ENCODE peak calls at places on chromosomes 11 and 22, in ten cellular contexts. One of them, this sample, is unnamed.

GRCh38 chr11:82634091-82634490 is 99.6 kb downstream of the FAM181B start:
- DNase-seq in lower lobe of right lung: no peak
- DNase-seq in psoas muscle: no peak
- DNase-seq in Caco-2: no peak
- DNase-seq in A549: no peak
- DNase-seq in IMR-90: no peak
- DNase-seq in spleen: no peak
- DNase-seq in fibroblast of lung: no peak
- DNase-seq in kidney: no peak
- DNase-seq in esophagus squamous epithelium: no peak
- DNase-seq in this sample: no peak

GRCh38 chr11:86138958-86139357 is 70.1 kb upstream of the PICALM start:
- DNase-seq in lower lobe of right lung: no peak
- DNase-seq in psoas muscle: no peak
- DNase-seq in Caco-2: no peak
- DNase-seq in A549: no peak
- DNase-seq in IMR-90: no peak
- DNase-seq in spleen: no peak
- DNase-seq in fibroblast of lung: no peak
- DNase-seq in kidney: no peak
- DNase-seq in esophagus squamous epithelium: no peak
- DNase-seq in this sample: no peak

GRCh38 chr11:98561216-98561615 is 459.5 kb upstream of the CNTN5 start:
- DNase-seq in lower lobe of right lung: no peak
- DNase-seq in psoas muscle: no peak
- DNase-seq in Caco-2: no peak
- DNase-seq in A549: no peak
- DNase-seq in IMR-90: no peak
- DNase-seq in spleen: no peak
- DNase-seq in fibroblast of lung: no peak
- DNase-seq in kidney: no peak
- DNase-seq in esophagus squamous epithelium: no peak
- DNase-seq in this sample: no peak

GRCh38 chr22:36245805-36246356 is 6.6 kb upstream of the APOL2 start:
- DNase-seq in lower lobe of right lung: no peak
- DNase-seq in psoas muscle: no peak
- DNase-seq in Caco-2: no peak
- DNase-seq in A549: no peak
- DNase-seq in IMR-90: no peak
- DNase-seq in spleen: no peak
- DNase-seq in fibroblast of lung: no peak
- DNase-seq in kidney: no peak
- DNase-seq in esophagus squamous epithelium: no peak
- DNase-seq in this sample: no peak

GRCh38 chr11:72814831-72815618 is 814 bp downstream of the ATG16L2 start:
- DNase-seq in lower lobe of right lung: no peak
- DNase-seq in psoas muscle: no peak
- DNase-seq in Caco-2: peak; percentile 45
- DNase-seq in A549: peak; percentile 93
- DNase-seq in IMR-90: peak; percentile 54
- DNase-seq in spleen: peak; percentile 92
- DNase-seq in fibroblast of lung: peak; percentile 56
- DNase-seq in kidney: no peak
- DNase-seq in esophagus squamous epithelium: no peak
- DNase-seq in this sample: peak; percentile 78

GRCh38 chr22:25419247-25420113 is 145.0 kb upstream of the GRK3 start:
- DNase-seq in lower lobe of right lung: peak; percentile 72
- DNase-seq in psoas muscle: no peak
- DNase-seq in Caco-2: no peak
- DNase-seq in A549: no peak
- DNase-seq in IMR-90: peak; percentile 47
- DNase-seq in spleen: no peak
- DNase-seq in fibroblast of lung: peak; percentile 58
- DNase-seq in kidney: peak; percentile 54
- DNase-seq in esophagus squamous epithelium: no peak
- DNase-seq in this sample: no peak

GRCh38 chr22:44561139-44561840 is 63.3 kb upstream of the RTL6 start:
- DNase-seq in lower lobe of right lung: peak; percentile 13
- DNase-seq in psoas muscle: no peak
- DNase-seq in Caco-2: no peak
- DNase-seq in A549: no peak
- DNase-seq in IMR-90: no peak
- DNase-seq in spleen: no peak
- DNase-seq in fibroblast of lung: no peak
- DNase-seq in kidney: no peak
- DNase-seq in esophagus squamous epithelium: no peak
- DNase-seq in this sample: no peak

GRCh38 chr22:39666926-39667325 is 96.4 kb downstream of the CACNA1I start:
- DNase-seq in lower lobe of right lung: no peak
- DNase-seq in psoas muscle: no peak
- DNase-seq in Caco-2: no peak
- DNase-seq in A549: no peak
- DNase-seq in IMR-90: no peak
- DNase-seq in spleen: no peak
- DNase-seq in fibroblast of lung: no peak
- DNase-seq in kidney: no peak
- DNase-seq in esophagus squamous epithelium: no peak
- DNase-seq in this sample: no peak

GRCh38 chr11:113796663-113797259 is 17.2 kb downstream of the CLDN25 start:
- DNase-seq in lower lobe of right lung: no peak
- DNase-seq in psoas muscle: no peak
- DNase-seq in Caco-2: peak; percentile 70
- DNase-seq in A549: peak; percentile 28
- DNase-seq in IMR-90: peak; percentile 34
- DNase-seq in spleen: no peak
- DNase-seq in fibroblast of lung: peak; percentile 42
- DNase-seq in kidney: no peak
- DNase-seq in esophagus squamous epithelium: no peak
- DNase-seq in this sample: no peak

GRCh38 chr11:78460468-78460867 is 42.8 kb upstream of the GAB2 start:
- DNase-seq in lower lobe of right lung: no peak
- DNase-seq in psoas muscle: no peak
- DNase-seq in Caco-2: no peak
- DNase-seq in A549: no peak
- DNase-seq in IMR-90: peak; percentile 71
- DNase-seq in spleen: no peak
- DNase-seq in fibroblast of lung: peak; percentile 11
- DNase-seq in kidney: no peak
- DNase-seq in esophagus squamous epithelium: no peak
- DNase-seq in this sample: no peak

GRCh38 chr22:23233084-23233501 is 52.8 kb downstream of the BCR start:
- DNase-seq in lower lobe of right lung: no peak
- DNase-seq in psoas muscle: no peak
- DNase-seq in Caco-2: no peak
- DNase-seq in A549: no peak
- DNase-seq in IMR-90: no peak
- DNase-seq in spleen: no peak
- DNase-seq in fibroblast of lung: peak; percentile 31
- DNase-seq in kidney: no peak
- DNase-seq in esophagus squamous epithelium: no peak
- DNase-seq in this sample: no peak

GRCh38 chr22:44597616-44598015 is 99.6 kb upstream of the RTL6 start:
- DNase-seq in lower lobe of right lung: no peak
- DNase-seq in psoas muscle: peak; percentile 49
- DNase-seq in Caco-2: no peak
- DNase-seq in A549: no peak
- DNase-seq in IMR-90: peak; percentile 29
- DNase-seq in spleen: no peak
- DNase-seq in fibroblast of lung: no peak
- DNase-seq in kidney: no peak
- DNase-seq in esophagus squamous epithelium: no peak
- DNase-seq in this sample: no peak

GRCh38 chr11:102546427-102546826 is 15.9 kb upstream of the MMP7 start:
- DNase-seq in lower lobe of right lung: no peak
- DNase-seq in psoas muscle: no peak
- DNase-seq in Caco-2: no peak
- DNase-seq in A549: no peak
- DNase-seq in IMR-90: no peak
- DNase-seq in spleen: no peak
- DNase-seq in fibroblast of lung: no peak
- DNase-seq in kidney: no peak
- DNase-seq in esophagus squamous epithelium: no peak
- DNase-seq in this sample: no peak

DNA sequence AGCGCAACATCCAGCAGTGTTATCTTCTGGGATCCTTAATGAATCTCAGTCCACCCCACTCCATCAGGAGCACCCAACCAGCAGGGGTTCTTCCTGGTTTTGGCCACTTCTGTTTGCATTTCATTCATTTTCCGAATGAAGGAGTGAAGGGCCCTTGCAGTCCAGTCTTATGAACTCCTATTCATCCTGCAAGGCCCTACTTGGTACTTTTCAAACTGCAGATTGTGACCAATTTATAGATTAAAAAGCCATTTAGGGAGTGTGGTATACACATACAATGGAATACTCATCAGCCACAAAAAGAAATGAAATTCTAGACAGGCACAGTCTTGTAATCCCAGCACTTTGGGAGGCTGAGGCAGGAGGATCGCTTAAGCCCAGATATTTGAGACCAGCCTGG is 10.2 kb upstream of the MN1 start:
- DNase-seq in lower lobe of right lung: no peak
- DNase-seq in psoas muscle: no peak
- DNase-seq in Caco-2: no peak
- DNase-seq in A549: no peak
- DNase-seq in IMR-90: no peak
- DNase-seq in spleen: no peak
- DNase-seq in fibroblast of lung: no peak
- DNase-seq in kidney: no peak
- DNase-seq in esophagus squamous epithelium: no peak
- DNase-seq in this sample: no peak
- H3K4me3 ChIP-seq in lower lobe of right lung: no peak overlapping the region
- H3K4me3 ChIP-seq in psoas muscle: no peak overlapping the region
- H3K4me3 ChIP-seq in Caco-2: no peak overlapping the region
- H3K4me3 ChIP-seq in A549: no peak overlapping the region
- H3K4me3 ChIP-seq in IMR-90: no peak overlapping the region
- H3K4me3 ChIP-seq in spleen: no peak overlapping the region
- H3K4me3 ChIP-seq in fibroblast of lung: no peak overlapping the region
- H3K4me3 ChIP-seq in kidney: no peak overlapping the region
- H3K4me3 ChIP-seq in esophagus squamous epithelium: no peak overlapping the region
- H3K4me3 ChIP-seq in this sample: no peak overlapping the region

GRCh38 chr22:20957691-20958440 is 9.2 kb upstream of the AIFM3 start:
- DNase-seq in lower lobe of right lung: peak; percentile 69
- DNase-seq in psoas muscle: peak; percentile 66
- DNase-seq in Caco-2: peak; percentile 66
- DNase-seq in A549: peak; percentile 61
- DNase-seq in IMR-90: no peak
- DNase-seq in spleen: peak; percentile 82
- DNase-seq in fibroblast of lung: peak; percentile 22
- DNase-seq in kidney: peak; percentile 76
- DNase-seq in esophagus squamous epithelium: no peak
- DNase-seq in this sample: peak; percentile 67
- TF ChIP-seq CTCF in lower lobe of right lung: no peak
- TF ChIP-seq CTCF in psoas muscle: no peak
- TF ChIP-seq CTCF in Caco-2: no peak
- TF ChIP-seq CTCF in A549: no peak
- TF ChIP-seq CTCF in IMR-90: no peak
- TF ChIP-seq CTCF in spleen: no peak
- TF ChIP-seq CTCF in fibroblast of lung: no peak
- TF ChIP-seq CTCF in kidney: no peak
- TF ChIP-seq CTCF in esophagus squamous epithelium: no peak
- TF ChIP-seq CTCF in this sample: no peak

GRCh38 chr11:60127311-60127811 is 38.9 kb downstream of the MS4A2 start:
- DNase-seq in lower lobe of right lung: no peak
- DNase-seq in psoas muscle: no peak
- DNase-seq in Caco-2: no peak
- DNase-seq in A549: no peak
- DNase-seq in IMR-90: no peak
- DNase-seq in spleen: no peak
- DNase-seq in fibroblast of lung: no peak
- DNase-seq in kidney: no peak
- DNase-seq in esophagus squamous epithelium: no peak
- DNase-seq in this sample: no peak

GRCh38 chr11:60128376-60128775 is 39.9 kb downstream of the MS4A2 start:
- DNase-seq in lower lobe of right lung: no peak
- DNase-seq in psoas muscle: no peak
- DNase-seq in Caco-2: no peak
- DNase-seq in A549: no peak
- DNase-seq in IMR-90: no peak
- DNase-seq in spleen: no peak
- DNase-seq in fibroblast of lung: no peak
- DNase-seq in kidney: no peak
- DNase-seq in esophagus squamous epithelium: no peak
- DNase-seq in this sample: no peak

GRCh38 chr11:60122414-60123036 is 34.1 kb downstream of the MS4A2 start:
- DNase-seq in lower lobe of right lung: no peak
- DNase-seq in psoas muscle: no peak
- DNase-seq in Caco-2: no peak
- DNase-seq in A549: no peak
- DNase-seq in IMR-90: no peak
- DNase-seq in spleen: no peak
- DNase-seq in fibroblast of lung: no peak
- DNase-seq in kidney: no peak
- DNase-seq in esophagus squamous epithelium: no peak
- DNase-seq in this sample: no peak

GRCh38 chr11:60124802-60125432 is 36.5 kb downstream of the MS4A2 start:
- DNase-seq in lower lobe of right lung: no peak
- DNase-seq in psoas muscle: no peak
- DNase-seq in Caco-2: no peak
- DNase-seq in A549: no peak
- DNase-seq in IMR-90: no peak
- DNase-seq in spleen: no peak
- DNase-seq in fibroblast of lung: no peak
- DNase-seq in kidney: no peak
- DNase-seq in esophagus squamous epithelium: no peak
- DNase-seq in this sample: no peak

GRCh38 chr11:60125962-60126585 is 37.6 kb downstream of the MS4A2 start:
- DNase-seq in lower lobe of right lung: no peak
- DNase-seq in psoas muscle: no peak
- DNase-seq in Caco-2: no peak
- DNase-seq in A549: no peak
- DNase-seq in IMR-90: no peak
- DNase-seq in spleen: no peak
- DNase-seq in fibroblast of lung: no peak
- DNase-seq in kidney: no peak
- DNase-seq in esophagus squamous epithelium: no peak
- DNase-seq in this sample: no peak
- H3K4me1 ChIP-seq in lower lobe of right lung: no peaks in the 10 kb centered on the region
- H3K4me1 ChIP-seq in psoas muscle: no peaks in the 10 kb centered on the region
- H3K4me1 ChIP-seq in Caco-2: peaks cover 20% of the 10 kb centered on the region
- H3K4me1 ChIP-seq in A549: no peaks in the 10 kb centered on the region
- H3K4me1 ChIP-seq in IMR-90: no peaks in the 10 kb centered on the region
- H3K4me1 ChIP-seq in spleen: peaks cover 10% of the 10 kb centered on the region
- H3K4me1 ChIP-seq in fibroblast of lung: no peaks in the 10 kb centered on the region
- H3K4me1 ChIP-seq in kidney: no peaks in the 10 kb centered on the region
- H3K4me1 ChIP-seq in esophagus squamous epithelium: no peaks in the 10 kb centered on the region
- H3K4me1 ChIP-seq in this sample: no peaks in the 10 kb centered on the region

DNA sequence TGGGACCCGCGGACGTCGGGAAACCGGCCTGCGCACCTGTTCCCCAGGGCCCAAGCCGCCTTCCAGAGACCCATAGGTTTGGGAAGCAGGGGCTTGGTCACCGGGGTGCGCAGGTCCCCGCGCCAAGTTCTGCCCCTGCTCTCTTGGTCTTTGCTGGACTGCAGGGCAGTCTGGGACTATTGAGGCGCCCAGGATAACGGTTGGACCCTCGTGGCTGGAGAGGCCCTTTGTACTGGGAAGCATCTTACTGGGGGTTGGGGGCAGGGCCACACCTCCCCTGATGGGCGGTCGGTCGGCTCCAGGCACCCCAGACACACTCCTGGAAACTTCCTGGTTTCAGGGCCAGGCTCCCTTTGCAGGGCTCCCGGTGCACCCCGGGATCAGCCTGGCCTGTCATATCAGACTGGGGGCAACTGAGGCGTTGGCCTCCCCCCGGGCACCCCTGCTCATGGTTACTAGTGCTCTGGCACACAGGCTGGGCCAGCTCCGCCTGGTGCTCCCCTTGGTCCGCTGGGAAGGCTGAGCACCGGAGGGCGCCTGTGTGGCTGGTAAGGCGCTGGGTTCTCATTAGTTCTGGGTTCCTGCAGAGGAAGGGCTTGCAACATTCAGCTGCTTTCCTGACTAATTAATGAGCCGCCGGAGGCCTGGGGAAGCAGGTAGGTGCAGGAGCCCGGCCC is 1250.5 kb downstream of the BRD1 start:
- DNase-seq in lower lobe of right lung: peak; percentile 37
- DNase-seq in psoas muscle: peak; percentile 44
- DNase-seq in Caco-2: no peak
- DNase-seq in A549: no peak
- DNase-seq in IMR-90: no peak
- DNase-seq in spleen: no peak
- DNase-seq in fibroblast of lung: no peak
- DNase-seq in kidney: peak; percentile 61
- DNase-seq in esophagus squamous epithelium: no peak
- DNase-seq in this sample: no peak
- H3K4me3 ChIP-seq in lower lobe of right lung: no peak overlapping the region
- H3K4me3 ChIP-seq in psoas muscle: no peak overlapping the region
- H3K4me3 ChIP-seq in Caco-2: no peak overlapping the region
- H3K4me3 ChIP-seq in A549: no peak overlapping the region
- H3K4me3 ChIP-seq in IMR-90: no peak overlapping the region
- H3K4me3 ChIP-seq in spleen: no peak overlapping the region
- H3K4me3 ChIP-seq in fibroblast of lung: no peak overlapping the region
- H3K4me3 ChIP-seq in kidney: no peak overlapping the region
- H3K4me3 ChIP-seq in esophagus squamous epithelium: no peak overlapping the region
- H3K4me3 ChIP-seq in this sample: peak overlapping the region; percentile 53

This sample was measured in suprapubic skin.